ENCODE peak calls at places on chromosomes 16 and 17, in four cellular contexts. P, I, S and M are unnamed samples.

GRCh38 chr17:31068291-31068690 is 26.5 kb upstream of the NF1 start:
- DNase-seq in I (peak; percentile 40), P (peak; percentile 37), S (peak; percentile 56), M (no peak)

GRCh38 chr17:18920911-18921441 is 31.0 kb upstream of the SLC5A10 start:
- DNase-seq in I (no peak), P (peak; percentile 32), S (no peak), M (no peak)

GRCh38 chr16:89686520-89687091 is at the start of gene CDK10:
- DNase-seq in I (peak; percentile 84), P (no peak), S (peak; percentile 98), M (peak; percentile 24)

GRCh38 chr16:48471435-48471834 is 86.2 kb upstream of the SIAH1 start:
- DNase-seq in S (no peak), P (no peak), I (no peak), M (no peak)

GRCh38 chr17:2634361-2634960 is 41.0 kb downstream of the PAFAH1B1 start:
- DNase-seq in I (peak; percentile 93), S (no peak), P (no peak), M (peak; percentile 96)

GRCh38 chr17:32609085-32609484 is 122.3 kb downstream of the CDK5R1 start:
- DNase-seq in P (peak; percentile 6), I (peak; percentile 31), S (no peak), M (peak; percentile 4)

GRCh38 chr17:18141210-18141803 is 32.8 kb downstream of the MYO15A start:
- DNase-seq in S (peak; percentile 35), P (peak; percentile 30), I (no peak), M (peak; percentile 41)

GRCh38 chr17:34163681-34164080 is 91.4 kb upstream of the CCL2 start:
- DNase-seq in S (peak; percentile 34), I (no peak), P (peak; percentile 9), M (no peak)

GRCh38 chr16:29877266-29877961 is 14.4 kb upstream of the CDIPT start:
- DNase-seq in I (peak; percentile 66), S (peak; percentile 98), P (no peak), M (no peak)

GRCh38 chr16:67645397-67646121 is 615 bp downstream of the CARMIL2 start:
- DNase-seq in P (no peak), I (no peak), S (no peak), M (no peak)

GRCh38 chr16:24853830-24854229 is 8.1 kb downstream of the SLC5A11 start:
- DNase-seq in P (no peak), S (no peak), I (no peak), M (no peak)

GRCh38 chr17:11506635-11507034 is 91.6 kb upstream of the DNAH9 start:
- DNase-seq in I (no peak), P (peak; percentile 5), S (no peak), M (no peak)

GRCh38 chr16:2975161-2975795 is 5.0 kb downstream of the PKMYT1 start:
- DNase-seq in S (no peak), I (no peak), P (no peak), M (no peak)

GRCh38 chr16:67268136-67268579 is 11.2 kb upstream of the PLEKHG4 start:
- DNase-seq in S (peak; percentile 88), I (peak; percentile 81), P (peak; percentile 43), M (no peak)

GRCh38 chr16:48022496-48022895 is 133.3 kb downstream of the ABCC12 start:
- DNase-seq in S (no peak), I (no peak), P (no peak), M (no peak)

GRCh38 chr16:84283314-84284167 is 11.1 kb upstream of the WFDC1 start:
- DNase-seq in P (no peak), S (no peak), I (no peak), M (no peak)

GRCh38 chr16:6031567-6031966 is 934.0 kb upstream of the EEF2KMT start:
- DNase-seq in I (no peak), S (no peak), P (no peak), M (no peak)

GRCh38 chr17:28306954-28307401 is 12.0 kb upstream of the TMEM97 start:
- DNase-seq in P (no peak), I (no peak), S (no peak), M (no peak)

GRCh38 chr16:50255538-50255937 is 10.8 kb upstream of the ADCY7 start:
- DNase-seq in I (no peak), P (no peak), S (no peak), M (no peak)

GRCh38 chr17:68450391-68450790 is 6.9 kb downstream of the WIPI1 start:
- DNase-seq in I (no peak), S (no peak), P (no peak), M (no peak)

GRCh38 chr17:40533896-40534295 is 31.4 kb downstream of the CCR7 start:
- DNase-seq in P (no peak), I (no peak), S (no peak), M (no peak)

GRCh38 chr17:42682400-42683384 is at the start of gene CNTNAP1:
- DNase-seq in I (no peak), P (peak; percentile 45), S (no peak), M (no peak)

GRCh38 chr17:5539286-5539685 is 45.0 kb downstream of the NLRP1 start:
- DNase-seq in I (no peak), S (no peak), P (no peak), M (no peak)

GRCh38 chr16:54447606-54448440 is 161.2 kb upstream of the IRX3 start:
- DNase-seq in P (no peak), S (peak; percentile 82), I (no peak), M (peak; percentile 43)

GRCh38 chr17:4759776-4760236 is 11.9 kb upstream of the TM4SF5 start:
- DNase-seq in S (no peak), I (no peak), P (peak; percentile 100), M (no peak)

GRCh38 chr16:57759541-57760356 is 24.2 kb downstream of the KATNB1 start:
- DNase-seq in I (no peak), P (no peak), S (no peak), M (no peak)

GRCh38 chr17:33756021-33756420 is 462.9 kb upstream of the ASIC2 start:
- DNase-seq in I (no peak), P (no peak), S (no peak), M (no peak)

DNA sequence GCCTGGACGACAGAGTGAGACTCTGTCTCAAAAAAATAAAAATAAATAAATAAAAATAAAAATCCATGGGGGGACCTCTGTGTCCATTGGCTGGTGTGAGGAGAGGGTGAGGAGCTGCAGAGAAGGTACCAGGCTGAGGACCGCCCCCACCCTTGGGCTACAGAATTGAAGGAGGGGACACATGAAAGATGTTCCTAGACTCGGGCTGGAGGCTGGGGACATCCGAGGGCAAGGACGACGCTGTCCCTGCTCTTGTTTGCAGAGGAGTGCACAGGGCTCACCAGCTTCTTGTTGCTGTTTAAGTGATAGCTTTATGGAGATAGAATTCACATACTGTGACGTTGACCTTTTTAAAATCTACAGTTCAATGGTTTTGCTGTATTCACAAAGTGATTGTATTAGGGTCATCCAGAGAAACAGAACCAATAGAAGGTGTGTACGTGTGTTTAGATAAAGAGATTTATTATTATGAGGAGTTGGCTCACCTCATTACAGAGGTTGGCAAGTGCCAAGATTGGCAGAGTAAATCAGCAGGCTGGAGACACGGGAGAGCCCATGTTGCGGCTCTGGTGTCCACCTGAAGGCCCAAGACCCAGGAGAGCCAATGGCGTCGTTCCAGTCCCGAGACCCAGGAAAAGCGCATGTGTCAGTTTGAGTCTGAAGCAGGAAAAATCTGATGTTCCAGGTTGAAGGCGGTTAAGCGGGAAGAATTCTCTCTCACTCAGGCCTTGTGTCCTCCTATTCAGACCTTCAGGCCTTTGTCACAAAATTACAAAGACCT is 320.7 kb downstream of the SEC14L1 start:
- DNase-seq in P (no peak), I (no peak), S (no peak), M (no peak)
- TF ChIP-seq SIN3A in P (no peak), I (no peak), S (no peak), M (no peak)

GRCh38 chr17:82035956-82036633 is 1.4 kb downstream of the DCXR start:
- DNase-seq in S (no peak), P (no peak), I (no peak), M (no peak)

GRCh38 chr17:82036634-82037112 is 824 bp downstream of the DCXR start:
- DNase-seq in P (no peak), I (no peak), S (no peak), M (no peak)

GRCh38 chr17:82035488-82035887 is 2.0 kb downstream of the DCXR start:
- DNase-seq in S (no peak), I (no peak), P (no peak), M (no peak)

GRCh38 chr17:82033359-82034085 is 2.0 kb downstream of the RAC3 start:
- DNase-seq in P (no peak), I (no peak), S (no peak), M (no peak)

GRCh38 chr17:82034371-82035011 is 3.0 kb downstream of the DCXR start:
- DNase-seq in P (no peak), I (peak; percentile 55), S (no peak), M (no peak)
- TF ChIP-seq TCF7L2 in P (no peak), I (no peak), S (no peak), M (no peak)

DNA sequence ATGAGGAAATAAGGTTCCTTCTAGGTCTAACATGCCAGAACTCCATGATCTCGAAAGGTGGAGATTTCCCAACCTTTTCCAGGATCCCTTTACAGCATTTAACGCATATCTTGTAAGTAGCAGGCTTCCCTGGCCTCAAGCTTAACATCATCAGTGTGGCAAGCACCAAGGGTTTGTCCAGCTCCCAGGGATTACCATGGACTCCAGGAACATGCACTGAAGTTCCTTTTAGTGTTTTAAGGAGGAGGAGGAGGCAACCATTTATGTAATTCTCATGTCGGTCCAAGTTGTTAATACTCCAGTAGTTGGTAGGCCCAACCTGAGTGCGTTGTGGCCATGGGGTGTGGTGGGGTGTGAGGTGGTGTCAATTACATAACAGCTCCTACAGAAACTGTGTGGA is 11.8 kb upstream of the SKAP1 start:
- DNase-seq in P (no peak), I (no peak), S (no peak), M (no peak)
- H3K27me3 ChIP-seq in P (peaks cover 42% of the 10 kb centered on the region), I (no peaks in the 10 kb centered on the region), S (no peaks in the 10 kb centered on the region), M (no peaks in the 10 kb centered on the region)

GRCh38 chr17:55598495-55598894 is 87.2 kb upstream of the SMIM36 start:
- DNase-seq in S (no peak), I (no peak), P (no peak), M (no peak)

GRCh38 chr17:55605705-55606104 is 94.5 kb upstream of the SMIM36 start:
- DNase-seq in P (no peak), I (no peak), S (no peak), M (no peak)

GRCh38 chr17:55606431-55606830 is 95.2 kb upstream of the SMIM36 start:
- DNase-seq in S (no peak), I (no peak), P (no peak), M (no peak)

GRCh38 chr17:55607736-55608341 is 96.6 kb upstream of the SMIM36 start:
- DNase-seq in P (no peak), I (no peak), S (no peak), M (no peak)

DNA sequence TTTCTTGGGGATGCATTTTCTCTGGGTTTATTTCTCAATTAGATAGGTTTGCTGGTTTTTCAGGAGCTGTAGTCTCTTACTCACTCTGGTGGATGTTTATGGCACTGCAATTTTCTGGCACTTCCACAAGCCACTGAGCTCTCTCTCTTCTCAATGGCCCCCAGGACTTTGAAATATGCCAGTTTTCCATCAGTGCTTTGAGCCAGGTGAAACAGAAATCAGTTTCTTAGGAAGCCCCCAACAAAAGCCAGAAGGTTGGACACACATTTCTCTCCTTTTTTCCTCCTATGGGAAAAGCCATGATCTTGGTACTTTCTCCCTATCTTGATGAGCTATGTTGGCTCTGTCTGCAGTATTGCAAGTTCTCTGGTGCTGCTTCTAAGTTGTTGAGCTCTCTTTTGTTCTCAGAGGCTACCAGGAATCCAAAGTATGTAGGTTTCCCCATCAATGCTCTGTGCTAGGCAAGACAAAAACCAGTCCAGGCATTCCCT is 90.7 kb upstream of the SMIM36 start:
- DNase-seq in P (peak; percentile 39), I (peak; percentile 41), S (peak; percentile 22), M (peak; percentile 33)
- TF ChIP-seq SIN3A in P (no peak), I (no peak), S (no peak), M (no peak)

GRCh38 chr17:20008242-20009051 is 712 bp upstream of the SPECC1 start:
- DNase-seq in I (no peak), P (no peak), S (peak; percentile 47), M (no peak)
- TF ChIP-seq TCF7L2 in I (no peak), P (no peak), S (no peak), M (no peak)